ENCODE peak calls at places on chromosomes 6 and 20, in four cellular contexts. Q is GM06990; E is aorta; T is CD8-positive, alpha-beta memory T cell. G is an unnamed sample. For H3K36me3, the result is how much of the 10 kb centered on the place peaks cover.

GRCh38 chr20:61045091-61045490 is 207.0 kb upstream of the CDH4 start:
- DNase-seq in Q (no peak), T (no peak), E (no peak), G (no peak)

GRCh38 chr20:63475209-63475608 is 2.8 kb upstream of the KCNQ2 start:
- DNase-seq in E (no peak), T (no peak), Q (no peak), G (peak)

GRCh38 chr20:6974819-6975218 is 207.3 kb downstream of the BMP2 start:
- DNase-seq in Q (no peak), T (no peak), E (no peak), G (no peak)

GRCh38 chr6:19024737-19025136 is 637.6 kb downstream of the RNF144B start:
- DNase-seq in T (no peak), E (no peak), Q (no peak), G (no peak)

GRCh38 chr6:45956176-45956575 is 59.5 kb downstream of the CLIC5 start:
- DNase-seq in Q (no peak), E (no peak), T (no peak), G (no peak)

GRCh38 chr6:146582857-146583256 is 15.9 kb upstream of the ADGB start:
- DNase-seq in T (no peak), Q (no peak), E (peak), G (no peak)

GRCh38 chr6:48177786-48178185 is 66.8 kb upstream of the PTCHD4 start:
- DNase-seq in Q (no peak), E (no peak), T (no peak), G (no peak)

GRCh38 chr6:136613477-136613876 is 63.3 kb upstream of the MAP7 start:
- DNase-seq in Q (no peak), E (no peak), T (no peak), G (peak)

GRCh38 chr6:11938285-11938890 is 73.7 kb upstream of the HIVEP1 start:
- DNase-seq in E (no peak), Q (peak), T (no peak), G (no peak)

GRCh38 chr20:33677991-33678431 is 3.8 kb upstream of the NECAB3 start:
- DNase-seq in T (no peak), E (no peak), Q (no peak), G (no peak)

GRCh38 chr20:43404880-43405279 is 52.8 kb upstream of the SRSF6 start:
- DNase-seq in Q (peak), T (no peak), E (no peak), G (peak)

GRCh38 chr20:25058051-25058796 is at the start of gene ACSS1:
- DNase-seq in E (peak), T (peak), Q (peak), G (no peak)

GRCh38 chr6:44367686-44368085 is 19.8 kb upstream of the CDC5L start:
- DNase-seq in T (no peak), E (no peak), Q (no peak), G (no peak)

GRCh38 chr6:52574709-52575489 is 2.0 kb downstream of the TRAM2 start:
- DNase-seq in T (peak), E (peak), Q (no peak), G (peak)

GRCh38 chr6:134415681-134416080 is 97.8 kb upstream of the SGK1 start:
- DNase-seq in E (no peak), Q (no peak), T (no peak), G (no peak)

GRCh38 chr20:46683939-46684750 is 5.1 kb downstream of the TP53RK start:
- DNase-seq in T (no peak), Q (no peak), E (peak), G (no peak)

GRCh38 chr6:127637830-127638229 is 60.9 kb downstream of the C6orf58 start:
- DNase-seq in T (no peak), Q (no peak), E (no peak), G (no peak)

GRCh38 chr20:4090756-4091331 is 75.5 kb upstream of the RNF24 start:
- DNase-seq in Q (no peak), T (no peak), E (no peak), G (no peak)

GRCh38 chr6:169173532-169174268 is 79.9 kb downstream of the THBS2 start:
- DNase-seq in Q (no peak), T (no peak), E (no peak), G (no peak)

GRCh38 chr6:108118791-108119211 is 44.3 kb upstream of the OSTM1 start:
- DNase-seq in E (no peak), T (no peak), Q (no peak), G (no peak)

GRCh38 chr6:36319834-36320233 is 16.9 kb downstream of the BNIP5 start:
- DNase-seq in E (no peak), T (no peak), Q (no peak), G (no peak)

GRCh38 chr6:126170875-126171489 is 168.9 kb upstream of the CENPW start:
- DNase-seq in E (no peak), Q (no peak), T (no peak), G (no peak)

GRCh38 chr6:138115191-138115590 is 8.0 kb upstream of the PERP start:
- DNase-seq in E (no peak), T (no peak), Q (no peak), G (no peak)

GRCh38 chr20:23869520-23869919 is 10.0 kb downstream of the CST5 start:
- DNase-seq in T (no peak), E (no peak), Q (no peak), G (no peak)

GRCh38 chr20:2249935-2250334 is 45.9 kb upstream of the TGM3 start:
- DNase-seq in E (no peak), T (no peak), Q (no peak), G (no peak)

GRCh38 chr20:51768759-51769517 is 748 bp upstream of the ATP9A start:
- DNase-seq in Q (no peak), T (no peak), E (peak), G (no peak)

GRCh38 chr6:160788806-160789205 is 86.8 kb downstream of the PLG start:
- DNase-seq in E (no peak), T (no peak), Q (no peak), G (no peak)

GRCh38 chr6:96943535-96943934 is 19.0 kb downstream of the KLHL32 start:
- DNase-seq in T (no peak), E (no peak), Q (no peak), G (no peak)

DNA sequence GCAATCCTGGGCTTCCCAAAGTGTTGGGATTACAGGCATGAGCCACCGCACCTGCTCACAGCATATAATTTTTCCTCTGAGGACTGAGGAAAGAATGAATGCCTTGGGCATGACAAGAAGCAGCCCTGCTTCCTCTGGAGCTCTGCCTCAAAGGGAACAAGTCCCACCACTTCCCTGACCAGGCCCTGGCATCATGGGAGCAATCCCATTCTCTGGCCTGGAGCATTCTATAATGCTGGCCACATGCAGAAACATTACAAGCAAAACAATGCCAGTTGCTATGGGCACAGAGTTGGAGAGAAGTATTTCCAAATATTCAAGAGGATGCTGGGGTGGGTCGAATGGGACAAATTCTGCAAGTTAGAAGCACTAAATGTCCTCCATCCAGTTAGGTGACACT is 41.5 kb upstream of the ARMH2 start:
- DNase-seq in E (no peak), Q (no peak), T (no peak), G (no peak)
- H3K36me3 ChIP-seq in E (under half), Q (under half), T (half or more), G (under half)

GRCh38 chr6:99407076-99407475 is 13.1 kb upstream of the COQ3 start:
- DNase-seq in Q (no peak), T (no peak), E (no peak), G (no peak)
- H3K36me3 ChIP-seq in Q (under half), T (half or more), E (under half), G (half or more)

GRCh38 chr6:43043310-43043709 is 10.3 kb downstream of the CUL7 start:
- DNase-seq in Q (no peak), E (peak), T (no peak), G (no peak)
- H3K36me3 ChIP-seq in Q (under half), E (under half), T (under half), G (under half)

GRCh38 chr6:157172830-157173536 is 150.3 kb downstream of the TMEM242 start:
- DNase-seq in Q (no peak), E (no peak), T (no peak), G (no peak)

GRCh38 chr6:157172088-157172768 is 151.1 kb downstream of the TMEM242 start:
- DNase-seq in Q (no peak), T (no peak), E (no peak), G (no peak)

GRCh38 chr6:157169656-157170055 is 153.7 kb downstream of the TMEM242 start:
- DNase-seq in Q (no peak), T (no peak), E (no peak), G (no peak)

GRCh38 chr6:157169186-157169585 is 154.1 kb downstream of the TMEM242 start:
- DNase-seq in T (no peak), E (no peak), Q (no peak), G (no peak)

DNA sequence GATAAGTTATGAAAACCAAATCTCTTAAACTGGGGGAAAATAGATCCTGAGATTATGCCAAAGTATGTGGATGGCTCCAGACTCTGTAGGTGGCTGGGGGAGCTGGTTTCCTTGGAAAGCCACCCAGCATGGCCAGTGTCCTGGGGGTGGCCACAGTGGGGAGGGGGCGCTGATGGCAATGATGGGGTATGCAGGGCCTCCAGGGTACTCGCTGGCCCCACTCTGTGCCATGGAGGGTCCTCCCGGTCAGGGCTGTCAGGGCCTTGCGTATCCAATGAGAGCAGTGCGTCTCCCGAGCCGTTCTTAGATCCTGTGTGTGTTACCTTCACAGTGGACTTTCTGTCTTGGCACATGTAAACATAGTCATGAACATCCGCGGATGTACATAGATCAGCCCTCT is 152.8 kb downstream of the TMEM242 start:
- DNase-seq in Q (no peak), E (no peak), T (no peak), G (no peak)
- H3K36me3 ChIP-seq in Q (under half), E (under half), T (under half), G (under half)